ENCODE peak calls at places on chromosomes 13 and 19, in ten cellular contexts. S, D, W, L, H, C, E, P, V and A are unnamed samples.

GRCh38 chr13:95269756-95270155 is 31.5 kb downstream of the ABCC4 start:
- DNase-seq in S (no peak), D (no peak), W (no peak), L (no peak), H (no peak), C (no peak), E (no peak), P (no peak), V (no peak), A (no peak)

GRCh38 chr13:24064258-24064860 is 96.2 kb upstream of the SPATA13 start:
- DNase-seq in S (no peak), D (no peak), W (no peak), L (no peak), H (no peak), C (no peak), E (no peak), P (no peak), V (no peak), A (no peak)

GRCh38 chr13:41050041-41050440 is 11.3 kb upstream of the WBP4 start:
- DNase-seq in S (no peak), D (no peak), W (no peak), L (no peak), H (no peak), C (no peak), E (no peak), P (no peak), V (peak), A (no peak)

GRCh38 chr13:25001807-25002206 is 94.1 kb upstream of the PABPC3 start:
- DNase-seq in S (no peak), D (no peak), W (no peak), L (no peak), H (no peak), C (no peak), E (no peak), P (no peak), V (no peak), A (no peak)

GRCh38 chr19:56400485-56400884 is 3.6 kb upstream of the ZNF583 start:
- DNase-seq in S (no peak), D (no peak), W (no peak), L (no peak), H (no peak), C (no peak), E (no peak), P (no peak), V (no peak), A (no peak)

GRCh38 chr19:9342610-9343304 is 18.8 kb downstream of the ZNF559 start:
- DNase-seq in S (no peak), D (no peak), W (no peak), L (no peak), H (no peak), C (no peak), E (no peak), P (no peak), V (peak), A (no peak)

GRCh38 chr13:102879793-102880499 is 34.1 kb downstream of the ERCC5 start:
- DNase-seq in S (no peak), D (no peak), W (no peak), L (no peak), H (no peak), C (no peak), E (no peak), P (no peak), V (peak), A (no peak)

GRCh38 chr13:96781141-96781540 is 213.1 kb downstream of the OXGR1 start:
- DNase-seq in S (no peak), D (no peak), W (no peak), L (no peak), H (peak), C (no peak), E (no peak), P (no peak), V (no peak), A (peak)

GRCh38 chr19:1933245-1933644 is 7.7 kb upstream of the CSNK1G2 start:
- DNase-seq in S (no peak), D (no peak), W (no peak), L (no peak), H (no peak), C (no peak), E (no peak), P (no peak), V (no peak), A (no peak)

GRCh38 chr19:5001547-5002131 is 32.7 kb downstream of the KDM4B start:
- DNase-seq in S (no peak), D (no peak), W (peak), L (peak), H (peak), C (no peak), E (peak), P (peak), V (peak), A (no peak)

GRCh38 chr13:20566424-20566916 is 487 bp upstream of the IFT88 start:
- DNase-seq in S (no peak), D (peak), W (peak), L (no peak), H (peak), C (peak), E (peak), P (peak), V (peak), A (no peak)

GRCh38 chr13:50845211-50845610 is 1.7 kb upstream of the DLEU7 start:
- DNase-seq in S (no peak), D (no peak), W (no peak), L (peak), H (no peak), C (no peak), E (no peak), P (no peak), V (peak), A (no peak)

GRCh38 chr19:13865578-13866462 is 11.1 kb upstream of the NANOS3 start:
- DNase-seq in S (no peak), D (no peak), W (no peak), L (no peak), H (no peak), C (no peak), E (no peak), P (peak), V (no peak), A (no peak)

GRCh38 chr13:25752957-25753540 is 298.8 kb downstream of the SHISA2 start:
- DNase-seq in S (no peak), D (no peak), W (peak), L (peak), H (peak), C (peak), E (no peak), P (no peak), V (peak), A (no peak)

GRCh38 chr13:60043262-60043661 is 120.5 kb downstream of the DIAPH3 start:
- DNase-seq in S (no peak), D (no peak), W (no peak), L (peak), H (no peak), C (no peak), E (no peak), P (no peak), V (peak), A (no peak)

GRCh38 chr13:95833713-95834112 is 156.8 kb downstream of the DNAJC3 start:
- DNase-seq in S (no peak), D (no peak), W (no peak), L (no peak), H (peak), C (no peak), E (no peak), P (no peak), V (peak), A (no peak)

GRCh38 chr19:8610041-8610927 is at the start of gene ADAMTS10:
- DNase-seq in S (peak), D (peak), W (no peak), L (no peak), H (no peak), C (peak), E (peak), P (no peak), V (peak), A (no peak)

GRCh38 chr19:57099199-57099661 is 20.6 kb upstream of the USP29 start:
- DNase-seq in S (peak), D (peak), W (no peak), L (peak), H (peak), C (peak), E (peak), P (no peak), V (peak), A (peak)

GRCh38 chr13:70457474-70457873 is 349.2 kb upstream of the KLHL1 start:
- DNase-seq in S (no peak), D (no peak), W (no peak), L (no peak), H (no peak), C (no peak), E (no peak), P (no peak), V (no peak), A (no peak)